ENCODE peak calls at places on chromosomes 7 and 10, in nine cellular contexts. N is sigmoid colon, Z is transverse colon, V is suprapubic skin, I is GM12878, M is K562, K is upper lobe of left lung, S is H1, U is esophagus muscularis mucosa. P is an unnamed sample.
A peak's percentile ranks its signal among the peaks of the same experiment; 100 is the strongest.

GRCh38 chr10:4780782-4781181 is 45.2 kb upstream of the AKR1E2 start:
- DNase-seq in N (no peak), Z (no peak), V (no peak), I (no peak), M (no peak), K (no peak), S (no peak), U (no peak), P (no peak)

GRCh38 chr10:49656845-49657493 is 22.5 kb upstream of the C10orf53 start:
- DNase-seq in N (no peak), Z (no peak), V (no peak), I (no peak), M (no peak), K (no peak), S (no peak), U (no peak), P (no peak)

GRCh38 chr10:102452672-102453340 is 1.5 kb upstream of the C10orf95 start:
- DNase-seq in N (peak; percentile 76), Z (peak; percentile 25), V (no peak), I (no peak), M (peak; percentile 43), K (peak; percentile 76), S (no peak), U (no peak), P (no peak)

GRCh38 chr10:13099666-13100348 is at the start of gene OPTN:
- DNase-seq in N (peak; percentile 89), Z (peak; percentile 84), V (peak; percentile 85), I (peak; percentile 54), M (peak; percentile 88), K (peak; percentile 79), S (peak; percentile 88), U (peak; percentile 95), P (peak; percentile 74)

GRCh38 chr7:5634107-5634950 is 147.1 kb downstream of the RNF216 start:
- DNase-seq in N (peak; percentile 86), Z (peak; percentile 65), V (peak; percentile 90), I (no peak), M (no peak), K (peak; percentile 34), S (peak; percentile 72), U (no peak), P (no peak)

GRCh38 chr7:149561072-149561471 is 63.5 kb upstream of the ZNF746 start:
- DNase-seq in N (no peak), Z (no peak), V (no peak), I (no peak), M (no peak), K (no peak), S (no peak), U (no peak), P (no peak)

GRCh38 chr7:35384761-35385700 is 131.1 kb upstream of the TBX20 start:
- DNase-seq in N (no peak), Z (no peak), V (no peak), I (no peak), M (no peak), K (no peak), S (no peak), U (no peak), P (no peak)

GRCh38 chr7:129512192-129512591 is 9.9 kb downstream of the SMKR1 start:
- DNase-seq in N (no peak), Z (no peak), V (no peak), I (no peak), M (no peak), K (no peak), S (no peak), U (no peak), P (no peak)

GRCh38 chr10:31618541-31619291 is 299.7 kb downstream of the ZEB1 start:
- DNase-seq in N (peak; percentile 78), Z (no peak), V (no peak), I (no peak), M (no peak), K (no peak), S (no peak), U (no peak), P (no peak)

GRCh38 chr7:117134885-117135552 is 181.7 kb downstream of the ST7 start:
- DNase-seq in N (no peak), Z (no peak), V (no peak), I (no peak), M (no peak), K (no peak), S (no peak), U (no peak), P (no peak)

GRCh38 chr7:85160223-85160622 is 26.6 kb downstream of the SEMA3D start:
- DNase-seq in N (no peak), Z (no peak), V (no peak), I (peak; percentile 30), M (no peak), K (no peak), S (no peak), U (no peak), P (no peak)

GRCh38 chr7:17339952-17340351 is 41.5 kb downstream of the AHR start:
- DNase-seq in N (no peak), Z (no peak), V (no peak), I (no peak), M (no peak), K (no peak), S (no peak), U (no peak), P (no peak)

GRCh38 chr7:17333227-17333626 is 34.8 kb downstream of the AHR start:
- DNase-seq in N (no peak), Z (no peak), V (no peak), I (no peak), M (no peak), K (no peak), S (no peak), U (no peak), P (no peak)

GRCh38 chr7:17339139-17339538 is 40.7 kb downstream of the AHR start:
- DNase-seq in N (no peak), Z (no peak), V (no peak), I (no peak), M (no peak), K (no peak), S (no peak), U (no peak), P (no peak)

GRCh38 chr7:17331891-17332501 is 33.5 kb downstream of the AHR start:
- DNase-seq in N (no peak), Z (no peak), V (no peak), I (no peak), M (no peak), K (no peak), S (no peak), U (no peak), P (no peak)

DNA sequence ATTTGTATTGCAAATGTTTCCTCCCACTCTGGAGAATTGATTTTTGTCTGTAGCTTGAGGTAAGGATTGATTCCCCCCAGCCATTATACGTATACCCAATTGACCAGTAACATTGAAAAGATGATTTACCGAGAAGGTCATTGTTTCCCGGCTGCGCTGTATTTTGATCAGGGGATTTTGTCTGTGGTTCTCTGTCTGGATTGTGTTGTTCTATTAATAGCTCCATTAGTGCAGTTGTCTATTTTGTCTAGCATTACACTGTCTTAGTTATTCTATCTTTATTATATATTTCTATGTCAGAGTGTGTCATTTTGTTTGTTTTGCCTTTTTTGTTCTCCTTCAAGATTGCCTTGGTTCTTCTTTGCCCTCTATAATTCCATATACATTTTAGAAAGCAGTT is 37.7 kb downstream of the AHR start:
- DNase-seq in N (no peak), Z (no peak), V (no peak), I (no peak), M (no peak), K (no peak), S (no peak), U (no peak), P (no peak)
- TF ChIP-seq EP300 in N (no peak), Z (no peak), V (no peak), I (no peak), M (no peak), K (no peak), S (no peak), U (no peak), P (no peak)

DNA sequence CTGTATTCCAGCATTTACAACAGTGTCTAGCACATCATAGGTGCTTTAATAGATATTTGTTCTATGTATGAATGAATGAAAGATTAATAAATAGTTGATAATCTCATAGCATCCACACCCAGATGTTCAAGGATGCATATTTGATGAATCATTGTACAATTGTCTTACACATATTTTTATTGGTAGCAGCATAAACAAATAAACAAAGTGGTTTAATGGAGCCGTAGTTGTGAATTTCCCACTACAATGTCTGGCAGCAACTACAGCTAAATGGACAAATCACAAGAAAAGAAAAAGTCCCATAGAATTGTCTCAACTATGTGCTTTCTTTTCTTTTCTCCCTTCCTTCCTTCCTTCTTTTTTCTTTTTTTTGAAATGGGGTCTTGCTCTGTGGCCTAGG is 150.8 kb downstream of the NRP1 start:
- DNase-seq in N (no peak), Z (no peak), V (no peak), I (no peak), M (no peak), K (no peak), S (no peak), U (no peak), P (no peak)
- TF ChIP-seq POLR2AphosphoS5 in N (no peak), Z (no peak), V (no peak), I (no peak), M (no peak), K (no peak), S (no peak), U (no peak), P (no peak)

DNA sequence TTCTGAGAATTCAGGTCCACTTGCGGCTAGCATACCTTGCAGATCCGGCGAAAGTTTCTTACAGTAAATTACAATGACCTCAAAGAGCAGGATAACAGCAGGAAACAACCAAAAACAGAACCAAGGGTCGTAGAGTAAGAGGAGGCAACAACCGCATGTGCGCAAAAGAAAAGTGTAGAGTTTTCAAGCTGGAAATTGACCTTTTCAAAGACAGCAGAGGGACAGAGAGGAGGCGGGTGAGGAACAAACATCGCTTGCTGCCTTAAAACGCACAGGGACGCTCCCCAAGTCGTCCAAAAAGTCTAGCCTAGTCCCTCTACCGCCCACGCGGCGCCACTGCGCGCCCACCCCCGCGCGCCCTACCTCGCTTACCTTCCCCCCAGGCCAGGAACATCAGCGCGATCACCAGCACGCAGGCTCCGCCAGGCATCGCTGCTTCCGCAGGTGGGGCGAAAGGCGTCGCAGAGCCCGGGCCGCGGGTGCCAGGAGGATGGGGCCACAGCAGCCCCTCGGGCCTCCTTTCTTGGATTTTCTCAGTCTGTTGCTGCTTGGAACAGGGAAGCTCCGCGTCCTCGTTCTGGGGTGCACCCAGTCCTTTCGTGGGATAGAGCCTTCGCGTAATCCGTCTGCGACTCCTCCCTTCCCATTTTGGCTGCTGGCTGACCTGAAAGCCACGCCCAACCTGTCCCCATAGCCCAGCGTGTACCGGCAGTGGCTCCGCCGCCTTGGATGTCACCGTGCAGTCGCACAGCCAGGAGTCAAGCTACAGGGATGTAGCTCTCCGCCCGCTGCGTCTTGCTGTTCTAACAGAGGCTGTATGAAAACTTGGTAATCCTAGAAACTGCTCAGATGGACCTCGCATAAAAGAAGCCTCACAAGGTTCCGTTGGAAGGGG is at the start of gene VWDE:
- DNase-seq in N (no peak), Z (peak; percentile 71), V (peak; percentile 60), I (no peak), M (peak; percentile 89), K (peak; percentile 68), S (peak; percentile 81), U (no peak), P (peak; percentile 44)
- H3K27ac ChIP-seq in N (no peak within 1 kb of the TSS), Z (peak within 1 kb of the TSS; percentile 11), V (no peak within 1 kb of the TSS), I (no peak within 1 kb of the TSS), M (peak within 1 kb of the TSS; percentile 97), K (no peak within 1 kb of the TSS), S (peak within 1 kb of the TSS; percentile 67), U (no peak within 1 kb of the TSS), P (no peak within 1 kb of the TSS)

GRCh38 chr10:80100116-80100515 is 21.7 kb downstream of the TMEM254 start:
- DNase-seq in N (no peak), Z (no peak), V (no peak), I (no peak), M (no peak), K (no peak), S (no peak), U (no peak), P (no peak)

GRCh38 chr10:80104066-80104926 is 25.8 kb downstream of the TMEM254 start:
- DNase-seq in N (no peak), Z (no peak), V (peak; percentile 75), I (no peak), M (peak; percentile 9), K (no peak), S (no peak), U (no peak), P (no peak)

GRCh38 chr10:80100861-80101695 is 22.6 kb downstream of the TMEM254 start:
- DNase-seq in N (no peak), Z (no peak), V (no peak), I (no peak), M (no peak), K (no peak), S (no peak), U (no peak), P (no peak)
- TF ChIP-seq EP300 in N (no peak), Z (no peak), V (no peak), I (no peak), M (no peak), K (no peak), S (no peak), U (no peak), P (no peak)

P was measured in stomach.